ENCODE peak calls at places on chromosomes 11 and 22, in eight cellular contexts. V is OCI-LY7, C is cardiac fibroblast, K is AG09309, X is astrocyte of the cerebellum, I is AG09319, L is tibial nerve, M is IMR-90. B is an unnamed sample.

GRCh38 chr22:20578192-20578591 is 70.8 kb downstream of the MED15 start:
- DNase-seq in M (no peak), K (no peak), C (no peak), I (no peak), L (no peak), V (no peak), X (no peak), B (no peak)

GRCh38 chr11:36352919-36353318 is 56.8 kb downstream of the PRR5L start:
- DNase-seq in M (no peak), K (no peak), I (no peak), C (no peak), X (no peak), L (no peak), V (no peak), B (no peak)

GRCh38 chr22:22928666-22929380 is 41.2 kb downstream of the IGLL5 start:
- DNase-seq in C (peak), L (no peak), M (peak), V (peak), I (no peak), X (no peak), K (no peak), B (peak)

GRCh38 chr11:433111-433510 is 8.7 kb downstream of the ANO9 start:
- DNase-seq in X (no peak), C (no peak), K (no peak), M (no peak), V (no peak), I (no peak), L (no peak), B (no peak)

GRCh38 chr11:114296190-114296978 is at the start of gene NNMT:
- DNase-seq in V (no peak), L (peak), M (peak), K (peak), C (peak), I (peak), X (peak), B (peak)

GRCh38 chr11:116782728-116783127 is 5.1 kb downstream of the ZPR1 start:
- DNase-seq in M (peak), L (no peak), C (peak), K (peak), X (no peak), I (peak), V (no peak), B (peak)

GRCh38 chr11:79182794-79183193 is 258.0 kb downstream of the TENM4 start:
- DNase-seq in M (peak), K (peak), I (peak), X (peak), C (peak), L (no peak), V (no peak), B (no peak)

GRCh38 chr11:73114110-73114834 is 27.8 kb downstream of the FCHSD2 start:
- DNase-seq in L (no peak), V (no peak), I (no peak), C (no peak), K (no peak), X (no peak), M (no peak), B (peak)

GRCh38 chr11:116742104-116742503 is 30.7 kb downstream of the BUD13 start:
- DNase-seq in X (no peak), M (peak), K (no peak), I (no peak), V (no peak), C (peak), L (no peak), B (no peak)

GRCh38 chr11:87083029-87083428 is 45.3 kb downstream of the TMEM135 start:
- DNase-seq in C (no peak), I (no peak), K (no peak), V (no peak), X (no peak), L (no peak), M (no peak), B (no peak)

GRCh38 chr22:26884921-26885320 is 227.5 kb downstream of the MIAT start:
- DNase-seq in K (no peak), L (no peak), I (no peak), V (no peak), X (peak), M (no peak), C (no peak), B (no peak)

GRCh38 chr11:73914284-73914683 is 36.5 kb upstream of the DNAJB13 start:
- DNase-seq in V (no peak), I (no peak), M (no peak), K (no peak), X (no peak), L (no peak), C (no peak), B (no peak)

GRCh38 chr11:45643585-45643984 is 21.8 kb downstream of the CHST1 start:
- DNase-seq in L (no peak), K (no peak), M (no peak), I (no peak), V (no peak), C (no peak), X (no peak), B (no peak)

GRCh38 chr11:3000032-3000961 is 8.2 kb upstream of the NAP1L4 start:
- DNase-seq in C (peak), I (no peak), M (peak), V (no peak), K (no peak), X (peak), L (no peak), B (peak)

GRCh38 chr22:36660510-36660840 is 43.1 kb downstream of the CACNG2 start:
- DNase-seq in L (no peak), C (no peak), V (no peak), X (no peak), K (no peak), M (no peak), I (no peak), B (no peak)

GRCh38 chr11:78460468-78460867 is 42.8 kb upstream of the GAB2 start:
- DNase-seq in L (no peak), X (no peak), K (no peak), C (peak), V (no peak), I (no peak), M (peak), B (no peak)

GRCh38 chr22:23530106-23530505 is 50.0 kb downstream of the IGLL1 start:
- DNase-seq in M (no peak), V (no peak), K (no peak), L (no peak), X (no peak), I (no peak), C (no peak), B (no peak)

GRCh38 chr11:2379471-2380174 is 2.5 kb downstream of the CD81 start:
- DNase-seq in C (peak), V (no peak), M (no peak), K (no peak), L (no peak), I (no peak), X (no peak), B (no peak)

GRCh38 chr22:42399315-42400271 is 32.6 kb downstream of the NFAM1 start:
- DNase-seq in V (peak), L (no peak), I (no peak), K (no peak), M (no peak), X (no peak), C (no peak), B (no peak)

GRCh38 chr11:130916238-130916855 is at the start of gene SNX19:
- DNase-seq in K (peak), X (peak), L (peak), C (peak), M (peak), I (peak), V (peak), B (peak)

GRCh38 chr11:70487160-70487559 is 88.8 kb downstream of the CTTN start:
- DNase-seq in L (no peak), M (no peak), I (no peak), K (no peak), C (no peak), X (no peak), V (no peak), B (no peak)

GRCh38 chr11:85114786-85115185 is 512.4 kb downstream of the DLG2 start:
- DNase-seq in K (no peak), C (peak), I (no peak), X (no peak), L (no peak), M (peak), V (no peak), B (no peak)

GRCh38 chr22:25569983-25570382 is 5.5 kb downstream of the GRK3 start:
- DNase-seq in L (no peak), M (no peak), V (no peak), X (no peak), C (peak), I (no peak), K (no peak), B (no peak)

GRCh38 chr22:27212617-27213177 is 555.3 kb downstream of the MIAT start:
- DNase-seq in I (peak), M (peak), L (peak), K (peak), X (peak), C (peak), V (no peak), B (peak)

GRCh38 chr11:13358871-13359270 is 81.3 kb downstream of the BMAL1 start:
- DNase-seq in M (peak), C (no peak), V (no peak), X (peak), L (no peak), I (no peak), K (no peak), B (no peak)

GRCh38 chr11:13355191-13355590 is 77.6 kb downstream of the BMAL1 start:
- DNase-seq in V (no peak), X (no peak), C (no peak), K (no peak), L (no peak), I (no peak), M (no peak), B (no peak)

GRCh38 chr11:13354335-13354734 is 76.7 kb downstream of the BMAL1 start:
- DNase-seq in V (peak), M (peak), K (no peak), C (peak), X (no peak), L (no peak), I (no peak), B (peak)

GRCh38 chr11:13352711-13353110 is 75.1 kb downstream of the BMAL1 start:
- DNase-seq in K (no peak), M (no peak), L (no peak), I (no peak), C (no peak), X (no peak), V (no peak), B (no peak)

GRCh38 chr11:13357232-13357631 is 79.6 kb downstream of the BMAL1 start:
- DNase-seq in V (no peak), X (no peak), K (no peak), L (no peak), M (no peak), I (no peak), C (no peak), B (no peak)
- TF ChIP-seq CTCF in V (peak), X (no peak), K (no peak), L (no peak), M (no peak), I (no peak), C (no peak), B (no peak)

GRCh38 chr11:69000831-69001245 is 12.2 kb downstream of the MRGPRF start:
- DNase-seq in K (peak), L (peak), M (peak), I (peak), X (peak), V (no peak), C (peak), B (peak)
- TF ChIP-seq CTCF in K (peak), L (peak), M (peak), I (peak), X (peak), V (peak), C (peak), B (peak)

GRCh38 chr11:62269654-62270278 is at the start of gene SCGB2A2:
- DNase-seq in M (no peak), V (no peak), X (no peak), K (no peak), C (peak), I (no peak), L (no peak), B (peak)
- TF ChIP-seq CTCF in M (no peak), V (peak), X (peak), K (peak), C (peak), I (no peak), L (no peak), B (peak)

GRCh38 chr11:66957971-66958231 is 282 bp downstream of the PC start:
- DNase-seq in K (no peak), I (no peak), L (no peak), V (no peak), C (no peak), X (no peak), M (no peak), B (no peak)

GRCh38 chr11:66962247-66962646 is 4.1 kb upstream of the PC start:
- DNase-seq in M (no peak), C (no peak), I (no peak), X (no peak), K (no peak), L (no peak), V (no peak), B (no peak)

GRCh38 chr11:66956689-66957290 is 1.4 kb downstream of the PC start:
- DNase-seq in C (peak), V (peak), I (no peak), K (no peak), X (no peak), L (peak), M (peak), B (peak)

GRCh38 chr11:66958956-66959274 is 732 bp upstream of the PC start:
- DNase-seq in V (no peak), L (no peak), I (no peak), C (no peak), M (no peak), K (no peak), X (no peak), B (no peak)

DNA sequence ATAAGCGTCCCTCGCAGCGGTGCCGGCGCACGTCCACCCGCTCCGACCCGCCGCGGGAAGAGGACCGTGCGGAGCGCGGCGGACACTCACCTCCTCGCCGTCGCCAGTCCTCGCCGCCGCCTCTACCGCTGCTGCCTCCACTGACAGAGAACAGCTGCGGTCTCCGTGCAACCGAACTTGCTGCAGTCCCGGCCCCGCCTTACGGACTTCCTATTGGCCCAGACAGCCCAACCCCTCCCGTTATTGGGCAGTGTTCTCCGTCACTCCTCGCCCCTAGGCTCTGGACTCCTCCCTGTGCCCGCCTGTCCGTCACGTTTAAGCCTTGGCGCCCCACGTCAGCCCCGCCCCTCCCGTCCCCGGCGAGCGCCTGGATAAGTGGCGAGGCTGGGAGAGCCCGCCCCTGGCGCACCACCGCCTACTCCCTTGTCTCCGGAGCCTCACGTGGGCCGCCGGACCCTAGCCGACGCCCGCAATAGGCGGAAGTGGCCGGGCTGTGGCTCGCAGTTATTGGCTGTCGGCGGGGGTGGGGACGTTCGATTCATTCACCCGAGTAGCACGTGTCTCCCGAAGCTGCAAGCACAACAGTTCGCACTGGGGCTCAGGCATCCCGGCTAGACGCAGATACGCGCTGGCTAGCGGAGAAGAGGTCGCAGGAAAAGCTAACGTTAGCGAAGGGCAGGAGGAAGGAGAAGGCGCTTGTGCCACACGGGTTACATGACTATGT is at the start of gene PC:
- DNase-seq in L (peak), C (peak), K (peak), V (peak), X (peak), I (peak), M (peak), B (peak)
- TF ChIP-seq CTCF in L (no peak), C (no peak), K (no peak), V (no peak), X (no peak), I (no peak), M (no peak), B (no peak)

GRCh38 chr11:96012086-96012824 is 88.3 kb upstream of the MTMR2 start:
- DNase-seq in K (peak), V (peak), X (peak), I (peak), M (peak), L (peak), C (peak), B (peak)
- TF ChIP-seq CTCF in K (peak), V (peak), X (peak), I (peak), M (peak), L (peak), C (peak), B (peak)